ENCODE peak calls at places on chromosomes 5 and 9, in four cellular contexts. Z, E, L and Y are unnamed samples.

GRCh38 chr5:56128166-56128565 is 105.0 kb downstream of the ANKRD55 start:
- DNase-seq in Z (no peak), E (no peak), L (no peak), Y (no peak)

GRCh38 chr9:134399435-134400056 is 73.3 kb downstream of the RXRA start:
- DNase-seq in E (peak), Z (no peak), L (no peak), Y (no peak)

GRCh38 chr5:38557792-38558191 is 1.3 kb upstream of the LIFR start:
- DNase-seq in Z (no peak), E (no peak), L (no peak), Y (no peak)

GRCh38 chr5:147547730-147548129 is 37.9 kb upstream of the DPYSL3 start:
- DNase-seq in E (no peak), L (no peak), Z (no peak), Y (no peak)

GRCh38 chr5:88707216-88707965 is 175.6 kb downstream of the MEF2C start:
- DNase-seq in E (no peak), L (no peak), Z (no peak), Y (no peak)

GRCh38 chr5:115815006-115815692 is 1.3 kb downstream of the CDO1 start:
- DNase-seq in E (no peak), L (no peak), Z (no peak), Y (no peak)

GRCh38 chr5:142512680-142513042 is 173.2 kb downstream of the FGF1 start:
- DNase-seq in Z (no peak), E (no peak), L (no peak), Y (peak)

GRCh38 chr5:144467795-144468194 is 297.1 kb downstream of the KCTD16 start:
- DNase-seq in E (no peak), L (peak), Z (no peak), Y (peak)

GRCh38 chr5:55847837-55848236 is 3.3 kb upstream of the IL31RA start:
- DNase-seq in E (no peak), L (no peak), Z (no peak), Y (no peak)

GRCh38 chr5:32909207-32909606 is 198.1 kb downstream of the NPR3 start:
- DNase-seq in Z (no peak), E (no peak), L (no peak), Y (no peak)

GRCh38 chr9:119216891-119217290 is 152.3 kb downstream of the BRINP1 start:
- DNase-seq in L (no peak), E (no peak), Z (no peak), Y (no peak)

GRCh38 chr5:134175874-134176522 is 752 bp downstream of the SKP1 start:
- DNase-seq in E (no peak), L (no peak), Z (no peak), Y (no peak)

GRCh38 chr5:2695200-2695891 is 56.1 kb downstream of the IRX2 start:
- DNase-seq in E (no peak), Z (no peak), L (no peak), Y (peak)

GRCh38 chr9:133238851-133239532 is 29.9 kb upstream of the OBP2B start:
- DNase-seq in Z (no peak), E (peak), L (peak), Y (peak)

GRCh38 chr9:112038017-112038408 is 137.1 kb downstream of the SUSD1 start:
- DNase-seq in Z (no peak), E (no peak), L (no peak), Y (no peak)

GRCh38 chr5:11126844-11127243 is 365.8 kb upstream of the DAP start:
- DNase-seq in Z (no peak), E (no peak), L (no peak), Y (no peak)

GRCh38 chr5:96022971-96023370 is 61.3 kb upstream of the ELL2 start:
- DNase-seq in L (no peak), E (no peak), Z (no peak), Y (no peak)

GRCh38 chr5:169980418-169981053 is at the start of gene INSYN2B:
- DNase-seq in E (peak), Z (no peak), L (peak), Y (peak)

GRCh38 chr5:7789567-7789966 is 61.4 kb downstream of the CFAP90 start:
- DNase-seq in E (no peak), Z (no peak), L (no peak), Y (no peak)

GRCh38 chr5:24059006-24059405 is 551.6 kb downstream of the PRDM9 start:
- DNase-seq in L (no peak), Z (no peak), E (no peak), Y (no peak)

GRCh38 chr5:16726538-16726946 is 109.7 kb upstream of the RETREG1 start:
- DNase-seq in Z (peak), E (no peak), L (no peak), Y (no peak)

GRCh38 chr9:133677126-133678010 is 41.2 kb downstream of the DBH start:
- DNase-seq in E (no peak), Z (no peak), L (no peak), Y (no peak)

GRCh38 chr9:97445119-97445701 is 33.3 kb downstream of the TDRD7 start:
- DNase-seq in L (no peak), E (no peak), Z (no peak), Y (no peak)

DNA sequence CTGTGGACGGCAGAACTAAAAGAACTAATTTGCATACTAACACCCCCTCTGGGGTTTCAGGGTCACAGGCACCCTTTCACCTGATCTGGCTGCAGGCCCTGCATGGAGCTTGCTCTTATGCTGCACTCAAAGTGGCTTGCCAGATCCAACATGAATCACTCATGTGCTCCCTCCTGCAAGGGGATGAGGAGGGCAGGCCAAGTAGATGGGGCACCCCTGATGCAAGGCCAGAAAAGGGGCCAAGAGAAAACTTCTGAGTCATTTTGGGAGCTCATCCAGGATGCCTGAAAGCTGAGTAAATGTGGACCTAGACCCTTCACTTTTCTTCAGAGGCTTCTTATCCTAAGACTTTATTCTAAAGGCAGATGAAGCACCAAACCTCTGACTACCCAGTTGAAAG is 558.5 kb upstream of the PTGER4 start:
- DNase-seq in Z (no peak), L (no peak), E (no peak), Y (no peak)
- TF ChIP-seq KDM1A in Z (no peak), L (no peak), E (no peak), Y (no peak)

GRCh38 chr5:36724429-36725332 is 118.3 kb downstream of the SLC1A3 start:
- DNase-seq in L (no peak), Z (peak), E (peak), Y (no peak)
- TF ChIP-seq JUND in L (no peak), Z (no peak), E (no peak), Y (no peak)

DNA sequence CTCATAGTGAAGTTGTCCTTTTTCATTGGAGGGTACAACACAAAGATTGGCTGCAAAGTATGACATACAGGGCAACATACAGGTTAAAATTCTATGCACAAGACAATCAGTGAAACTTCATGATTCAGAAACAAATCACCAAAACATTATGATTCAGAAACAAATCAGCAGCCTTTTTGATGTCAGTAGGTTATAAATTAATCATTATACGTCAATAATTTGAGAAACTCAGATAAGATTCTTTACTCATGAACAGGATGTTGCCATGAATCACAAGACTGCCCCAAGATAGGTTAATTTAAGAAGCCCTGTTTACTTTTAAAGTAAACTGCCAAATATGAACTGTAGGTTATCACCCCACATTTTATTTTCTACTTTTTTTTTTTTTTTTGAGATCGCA is 62.2 kb upstream of the IL33 start:
- DNase-seq in E (no peak), L (no peak), Z (no peak), Y (no peak)
- TF ChIP-seq KDM1A in E (no peak), L (no peak), Z (no peak), Y (no peak)

DNA sequence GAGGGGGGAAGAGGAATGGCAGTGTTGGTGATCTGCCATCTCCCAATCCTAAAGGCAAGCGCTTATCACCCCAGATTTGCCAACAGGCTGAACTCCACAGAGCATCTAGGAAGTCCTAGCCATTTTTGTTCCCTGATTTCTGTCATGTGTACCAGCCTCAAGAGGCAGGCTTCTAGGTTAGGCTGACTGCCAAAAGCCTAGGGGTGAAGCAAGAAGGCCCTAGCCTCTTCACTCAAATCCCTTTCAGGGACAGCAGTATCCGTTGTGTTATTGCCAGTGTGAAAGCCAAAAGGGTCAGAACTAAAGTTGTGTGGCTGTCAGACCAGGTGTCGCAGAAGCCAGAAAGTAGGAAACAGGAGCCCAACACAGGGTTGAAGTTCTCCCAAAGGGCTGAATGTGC is 14.7 kb downstream of the IGIP start:
- DNase-seq in E (no peak), Z (no peak), L (peak), Y (no peak)
- TF ChIP-seq JUND in E (no peak), Z (no peak), L (no peak), Y (no peak)